ENCODE peak calls at places on chromosomes 7 and 10, in four cellular contexts. One of them, this sample, is unnamed.

GRCh38 chr10:119319161-119319919 is 112.0 kb downstream of the GRK5 start:
- DNase-seq in RWPE2: no peak
- DNase-seq in neuronal stem cell: no peak
- DNase-seq in PC-9: no peak
- DNase-seq in this sample: no peak

GRCh38 chr7:76296743-76297740 is 5.4 kb upstream of the HSPB1 start:
- DNase-seq in neuronal stem cell: no peak
- DNase-seq in PC-9: peak; percentile 90
- DNase-seq in RWPE2: peak; percentile 97
- DNase-seq in this sample: no peak

GRCh38 chr10:132690401-132690800 is 95.5 kb downstream of the NKX6-2 start:
- DNase-seq in neuronal stem cell: no peak
- DNase-seq in PC-9: no peak
- DNase-seq in RWPE2: peak; percentile 23
- DNase-seq in this sample: no peak

GRCh38 chr7:134394046-134394445 is 64.9 kb downstream of the AKR1B1 start:
- DNase-seq in neuronal stem cell: no peak
- DNase-seq in RWPE2: no peak
- DNase-seq in PC-9: no peak
- DNase-seq in this sample: no peak

GRCh38 chr7:80890391-80890790 is 28.5 kb downstream of the SEMA3C start:
- DNase-seq in neuronal stem cell: no peak
- DNase-seq in RWPE2: no peak
- DNase-seq in PC-9: no peak
- DNase-seq in this sample: no peak

GRCh38 chr10:8033812-8034665 is 20.4 kb upstream of the GATA3 start:
- DNase-seq in RWPE2: no peak
- DNase-seq in PC-9: no peak
- DNase-seq in neuronal stem cell: peak; percentile 23
- DNase-seq in this sample: no peak

GRCh38 chr7:45888185-45888992 is at the start of gene IGFBP1:
- DNase-seq in neuronal stem cell: peak; percentile 20
- DNase-seq in PC-9: peak; percentile 69
- DNase-seq in RWPE2: no peak
- DNase-seq in this sample: no peak

GRCh38 chr10:8990280-8990987 is 935.9 kb downstream of the GATA3 start:
- DNase-seq in neuronal stem cell: no peak
- DNase-seq in PC-9: no peak
- DNase-seq in RWPE2: no peak
- DNase-seq in this sample: no peak

GRCh38 chr7:70812511-70812910 is 319.4 kb upstream of the GALNT17 start:
- DNase-seq in neuronal stem cell: no peak
- DNase-seq in PC-9: no peak
- DNase-seq in RWPE2: no peak
- DNase-seq in this sample: no peak

GRCh38 chr7:133082390-133082766 is 488 bp upstream of the CHCHD3 start:
- DNase-seq in PC-9: no peak
- DNase-seq in neuronal stem cell: no peak
- DNase-seq in RWPE2: no peak
- DNase-seq in this sample: no peak

GRCh38 chr7:111413796-111414195 is 148.5 kb downstream of the IMMP2L start:
- DNase-seq in RWPE2: no peak
- DNase-seq in neuronal stem cell: no peak
- DNase-seq in PC-9: no peak
- DNase-seq in this sample: no peak

GRCh38 chr10:72272689-72273409 is 875 bp upstream of the DDIT4 start:
- DNase-seq in RWPE2: peak; percentile 91
- DNase-seq in neuronal stem cell: peak; percentile 69
- DNase-seq in PC-9: peak; percentile 93
- DNase-seq in this sample: peak; percentile 73

GRCh38 chr7:153370092-153370491 is 610.5 kb downstream of the ACTR3B start:
- DNase-seq in PC-9: no peak
- DNase-seq in neuronal stem cell: no peak
- DNase-seq in RWPE2: no peak
- DNase-seq in this sample: no peak

GRCh38 chr7:151776446-151776845 is 100.5 kb downstream of the PRKAG2 start:
- DNase-seq in PC-9: no peak
- DNase-seq in neuronal stem cell: no peak
- DNase-seq in RWPE2: no peak
- DNase-seq in this sample: no peak

GRCh38 chr7:100584046-100584676 is 1.8 kb downstream of the LRCH4 start:
- DNase-seq in neuronal stem cell: no peak
- DNase-seq in PC-9: no peak
- DNase-seq in RWPE2: no peak
- DNase-seq in this sample: no peak

GRCh38 chr7:47461161-47461560 is 120.8 kb downstream of the TNS3 start:
- DNase-seq in PC-9: no peak
- DNase-seq in neuronal stem cell: no peak
- DNase-seq in RWPE2: no peak
- DNase-seq in this sample: no peak

GRCh38 chr10:11798862-11799735 is 24.1 kb upstream of the PROSER2 start:
- DNase-seq in neuronal stem cell: no peak
- DNase-seq in RWPE2: no peak
- DNase-seq in PC-9: no peak
- DNase-seq in this sample: no peak

GRCh38 chr10:25465582-25466372 is 291.0 kb downstream of the GPR158 start:
- DNase-seq in neuronal stem cell: no peak
- DNase-seq in RWPE2: no peak
- DNase-seq in PC-9: peak; percentile 43
- DNase-seq in this sample: no peak

GRCh38 chr7:94228223-94228622 is 166.5 kb upstream of the COL1A2 start:
- DNase-seq in neuronal stem cell: no peak
- DNase-seq in RWPE2: no peak
- DNase-seq in PC-9: no peak
- DNase-seq in this sample: no peak

GRCh38 chr7:101696-102376 is 90.5 kb upstream of the FAM20C start:
- DNase-seq in RWPE2: no peak
- DNase-seq in PC-9: peak; percentile 50
- DNase-seq in neuronal stem cell: no peak
- DNase-seq in this sample: peak; percentile 77

GRCh38 chr10:110717830-110718595 is 73.9 kb downstream of the RBM20 start:
- DNase-seq in RWPE2: no peak
- DNase-seq in neuronal stem cell: no peak
- DNase-seq in PC-9: no peak
- DNase-seq in this sample: no peak

GRCh38 chr7:79820387-79820786 is 314.2 kb upstream of the GNAI1 start:
- DNase-seq in neuronal stem cell: peak; percentile 9
- DNase-seq in PC-9: no peak
- DNase-seq in RWPE2: no peak
- DNase-seq in this sample: no peak

GRCh38 chr7:55109384-55110167 is 90.8 kb downstream of the EGFR start:
- DNase-seq in PC-9: peak; percentile 82
- DNase-seq in neuronal stem cell: no peak
- DNase-seq in RWPE2: peak; percentile 90
- DNase-seq in this sample: no peak
- H3K4me1 ChIP-seq in PC-9: peaks cover 51% of the 10 kb centered on the region
- H3K4me1 ChIP-seq in neuronal stem cell: peaks cover 24% of the 10 kb centered on the region
- H3K4me1 ChIP-seq in RWPE2: peaks cover 69% of the 10 kb centered on the region
- H3K4me1 ChIP-seq in this sample: peaks cover 61% of the 10 kb centered on the region

GRCh38 chr10:126398383-126398743 is 10.1 kb upstream of the ADAM12 start:
- DNase-seq in PC-9: no peak
- DNase-seq in neuronal stem cell: no peak
- DNase-seq in RWPE2: no peak
- DNase-seq in this sample: no peak
- H3K27ac ChIP-seq in PC-9: peak overlapping the region; percentile 81
- H3K27ac ChIP-seq in neuronal stem cell: no peak overlapping the region
- H3K27ac ChIP-seq in RWPE2: peak overlapping the region; percentile 71
- H3K27ac ChIP-seq in this sample: peak overlapping the region; percentile 50

DNA sequence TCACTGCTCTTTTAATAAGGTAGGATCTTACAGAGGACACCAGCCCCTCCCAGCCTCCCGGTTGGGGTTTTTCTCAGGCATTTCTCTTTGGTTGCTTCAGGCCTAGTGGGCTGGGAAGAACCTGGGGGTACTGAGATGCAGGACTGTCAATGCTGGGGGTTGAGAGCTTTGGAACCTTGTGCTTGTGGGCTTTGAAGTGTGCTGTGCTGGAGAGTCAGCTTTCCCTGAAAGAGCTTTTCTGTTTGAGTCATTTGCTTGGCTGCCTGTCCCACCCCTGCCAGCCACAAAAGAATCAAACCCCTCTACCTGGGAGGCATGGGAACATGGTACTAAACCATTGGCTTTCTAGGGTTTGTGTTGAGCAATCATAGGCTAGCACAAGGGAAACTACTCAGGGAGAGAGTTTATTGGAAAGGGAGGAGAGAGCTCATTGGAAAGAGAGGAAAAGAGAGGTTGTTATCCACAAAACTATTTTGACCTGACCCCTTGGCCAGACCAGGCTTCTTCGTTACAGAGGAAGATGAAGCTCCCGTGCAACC is 1.4 kb downstream of the SCD start:
- DNase-seq in neuronal stem cell: no peak
- DNase-seq in RWPE2: no peak
- DNase-seq in PC-9: no peak
- DNase-seq in this sample: no peak
- H3K4me1 ChIP-seq in neuronal stem cell: peaks cover 38% of the 10 kb centered on the region
- H3K4me1 ChIP-seq in RWPE2: peaks cover 39% of the 10 kb centered on the region
- H3K4me1 ChIP-seq in PC-9: peaks cover 49% of the 10 kb centered on the region
- H3K4me1 ChIP-seq in this sample: peaks cover 9% of the 10 kb centered on the region

DNA sequence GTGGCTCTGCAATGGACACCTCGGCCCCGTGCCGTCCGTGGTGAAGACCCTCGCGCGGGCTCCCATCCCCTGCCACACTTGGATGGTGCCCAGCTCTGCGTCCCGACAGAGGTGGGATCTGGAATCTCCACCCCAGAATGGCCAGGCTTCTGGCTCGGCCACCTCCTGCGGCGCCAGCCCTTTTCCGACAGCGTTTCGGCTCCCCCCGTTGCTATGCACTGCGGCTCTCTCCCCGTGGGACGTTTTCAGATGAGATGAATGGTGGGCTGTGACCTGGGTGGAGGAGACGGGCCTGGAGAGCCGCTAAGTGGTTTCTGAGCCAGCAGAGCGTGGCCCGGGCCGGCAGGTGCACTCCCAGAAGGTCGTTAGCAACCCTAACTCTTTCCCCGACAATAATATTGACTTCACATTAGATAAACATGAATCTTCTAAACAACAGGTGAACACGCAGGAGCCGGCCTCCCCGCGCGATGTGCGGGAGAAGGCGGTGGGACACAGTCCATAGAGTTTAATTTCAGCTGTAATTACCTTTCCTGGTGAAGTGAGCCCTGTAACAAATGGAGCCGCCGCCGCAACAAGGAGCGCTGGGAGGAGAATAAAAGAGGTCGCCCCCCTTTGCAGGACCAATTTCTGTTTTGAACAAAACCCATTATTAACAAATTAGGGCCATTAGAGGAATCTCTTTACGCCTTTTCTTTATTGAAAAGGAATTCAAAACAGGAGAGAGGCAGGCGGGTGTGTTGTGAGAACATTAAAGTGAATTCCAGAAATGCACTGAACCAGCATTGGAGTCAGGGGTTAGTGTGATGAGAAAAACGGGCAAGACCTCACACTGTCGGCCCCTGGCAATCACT is 294.3 kb upstream of the PFKP start:
- DNase-seq in PC-9: no peak
- DNase-seq in RWPE2: no peak
- DNase-seq in neuronal stem cell: peak; percentile 69
- DNase-seq in this sample: no peak
- H3K27ac ChIP-seq in PC-9: no peak overlapping the region
- H3K27ac ChIP-seq in RWPE2: no peak overlapping the region
- H3K27ac ChIP-seq in neuronal stem cell: peak overlapping the region; percentile 78
- H3K27ac ChIP-seq in this sample: no peak overlapping the region